ENCODE peak calls at places on chromosomes 16 and 17, in nine cellular contexts. One of them, this sample, is unnamed.

GRCh38 chr17:41631890-41632269 is 7.5 kb upstream of the KRT17 start:
- DNase-seq in sciatic nerve: no peak
- DNase-seq in activated CD4-positive, alpha-beta T cell treated with anti-CD3 and anti-CD28 coated beads, Interleukin-2, amount 10 ng/mL, durations not matched to agents 7 days and 5 days: no peak
- DNase-seq in left lobe of liver: no peak
- DNase-seq in GF-D8: no peak
- DNase-seq in stimulated activated CD8-positive, alpha-beta memory T cell treated with anti-CD3 and anti-CD28 coated beads, Interleukin-7, amount 100 ng/mL, for 24 hours: no peak
- DNase-seq in HFFc6: no peak
- DNase-seq in brain microvascular endothelial cell: no peak
- DNase-seq in stimulated activated CD4-positive, alpha-beta T cell treated with anti-CD3 and anti-CD28 coated beads, TNF-alpha, amount 100 ng/mL, for 48 hours: no peak
- DNase-seq in this sample: no peak

GRCh38 chr16:55559233-55559632 is 7.3 kb upstream of the CAPNS2 start:
- DNase-seq in GF-D8: no peak
- DNase-seq in stimulated activated CD4-positive, alpha-beta T cell treated with anti-CD3 and anti-CD28 coated beads, TNF-alpha, amount 100 ng/mL, for 48 hours: no peak
- DNase-seq in sciatic nerve: no peak
- DNase-seq in HFFc6: peak
- DNase-seq in brain microvascular endothelial cell: no peak
- DNase-seq in left lobe of liver: no peak
- DNase-seq in activated CD4-positive, alpha-beta T cell treated with anti-CD3 and anti-CD28 coated beads, Interleukin-2, amount 10 ng/mL, durations not matched to agents 7 days and 5 days: no peak
- DNase-seq in stimulated activated CD8-positive, alpha-beta memory T cell treated with anti-CD3 and anti-CD28 coated beads, Interleukin-7, amount 100 ng/mL, for 24 hours: no peak
- DNase-seq in this sample: no peak

GRCh38 chr17:76166168-76166567 is 25.1 kb upstream of the FOXJ1 start:
- DNase-seq in left lobe of liver: no peak
- DNase-seq in stimulated activated CD4-positive, alpha-beta T cell treated with anti-CD3 and anti-CD28 coated beads, TNF-alpha, amount 100 ng/mL, for 48 hours: peak
- DNase-seq in stimulated activated CD8-positive, alpha-beta memory T cell treated with anti-CD3 and anti-CD28 coated beads, Interleukin-7, amount 100 ng/mL, for 24 hours: no peak
- DNase-seq in brain microvascular endothelial cell: no peak
- DNase-seq in sciatic nerve: no peak
- DNase-seq in activated CD4-positive, alpha-beta T cell treated with anti-CD3 and anti-CD28 coated beads, Interleukin-2, amount 10 ng/mL, durations not matched to agents 7 days and 5 days: no peak
- DNase-seq in GF-D8: no peak
- DNase-seq in HFFc6: no peak
- DNase-seq in this sample: no peak

GRCh38 chr17:15185625-15185991 is 79.5 kb downstream of the PMP22 start:
- DNase-seq in stimulated activated CD4-positive, alpha-beta T cell treated with anti-CD3 and anti-CD28 coated beads, TNF-alpha, amount 100 ng/mL, for 48 hours: no peak
- DNase-seq in sciatic nerve: no peak
- DNase-seq in brain microvascular endothelial cell: peak
- DNase-seq in GF-D8: peak
- DNase-seq in left lobe of liver: no peak
- DNase-seq in HFFc6: peak
- DNase-seq in activated CD4-positive, alpha-beta T cell treated with anti-CD3 and anti-CD28 coated beads, Interleukin-2, amount 10 ng/mL, durations not matched to agents 7 days and 5 days: no peak
- DNase-seq in stimulated activated CD8-positive, alpha-beta memory T cell treated with anti-CD3 and anti-CD28 coated beads, Interleukin-7, amount 100 ng/mL, for 24 hours: no peak
- DNase-seq in this sample: no peak

GRCh38 chr16:12406840-12407690 is 396.6 kb downstream of the CPPED1 start:
- DNase-seq in sciatic nerve: no peak
- DNase-seq in HFFc6: peak
- DNase-seq in activated CD4-positive, alpha-beta T cell treated with anti-CD3 and anti-CD28 coated beads, Interleukin-2, amount 10 ng/mL, durations not matched to agents 7 days and 5 days: no peak
- DNase-seq in GF-D8: no peak
- DNase-seq in stimulated activated CD4-positive, alpha-beta T cell treated with anti-CD3 and anti-CD28 coated beads, TNF-alpha, amount 100 ng/mL, for 48 hours: no peak
- DNase-seq in left lobe of liver: no peak
- DNase-seq in brain microvascular endothelial cell: no peak
- DNase-seq in stimulated activated CD8-positive, alpha-beta memory T cell treated with anti-CD3 and anti-CD28 coated beads, Interleukin-7, amount 100 ng/mL, for 24 hours: no peak
- DNase-seq in this sample: no peak

GRCh38 chr16:10972956-10973464 is 28.6 kb downstream of the CLEC16A start:
- DNase-seq in stimulated activated CD8-positive, alpha-beta memory T cell treated with anti-CD3 and anti-CD28 coated beads, Interleukin-7, amount 100 ng/mL, for 24 hours: no peak
- DNase-seq in sciatic nerve: no peak
- DNase-seq in brain microvascular endothelial cell: no peak
- DNase-seq in GF-D8: no peak
- DNase-seq in activated CD4-positive, alpha-beta T cell treated with anti-CD3 and anti-CD28 coated beads, Interleukin-2, amount 10 ng/mL, durations not matched to agents 7 days and 5 days: no peak
- DNase-seq in stimulated activated CD4-positive, alpha-beta T cell treated with anti-CD3 and anti-CD28 coated beads, TNF-alpha, amount 100 ng/mL, for 48 hours: no peak
- DNase-seq in HFFc6: no peak
- DNase-seq in left lobe of liver: no peak
- DNase-seq in this sample: no peak

GRCh38 chr16:3413730-3414379 is 12.8 kb downstream of the ZNF174 start:
- DNase-seq in left lobe of liver: no peak
- DNase-seq in stimulated activated CD8-positive, alpha-beta memory T cell treated with anti-CD3 and anti-CD28 coated beads, Interleukin-7, amount 100 ng/mL, for 24 hours: no peak
- DNase-seq in stimulated activated CD4-positive, alpha-beta T cell treated with anti-CD3 and anti-CD28 coated beads, TNF-alpha, amount 100 ng/mL, for 48 hours: no peak
- DNase-seq in HFFc6: no peak
- DNase-seq in GF-D8: no peak
- DNase-seq in sciatic nerve: no peak
- DNase-seq in brain microvascular endothelial cell: no peak
- DNase-seq in activated CD4-positive, alpha-beta T cell treated with anti-CD3 and anti-CD28 coated beads, Interleukin-2, amount 10 ng/mL, durations not matched to agents 7 days and 5 days: no peak
- DNase-seq in this sample: no peak

GRCh38 chr16:88039591-88039990 is 88.4 kb downstream of the BANP start:
- DNase-seq in sciatic nerve: no peak
- DNase-seq in stimulated activated CD8-positive, alpha-beta memory T cell treated with anti-CD3 and anti-CD28 coated beads, Interleukin-7, amount 100 ng/mL, for 24 hours: no peak
- DNase-seq in brain microvascular endothelial cell: no peak
- DNase-seq in activated CD4-positive, alpha-beta T cell treated with anti-CD3 and anti-CD28 coated beads, Interleukin-2, amount 10 ng/mL, durations not matched to agents 7 days and 5 days: no peak
- DNase-seq in stimulated activated CD4-positive, alpha-beta T cell treated with anti-CD3 and anti-CD28 coated beads, TNF-alpha, amount 100 ng/mL, for 48 hours: no peak
- DNase-seq in HFFc6: no peak
- DNase-seq in GF-D8: no peak
- DNase-seq in left lobe of liver: no peak
- DNase-seq in this sample: no peak

GRCh38 chr16:11233727-11234376 is 22.2 kb downstream of the SOCS1 start:
- DNase-seq in stimulated activated CD4-positive, alpha-beta T cell treated with anti-CD3 and anti-CD28 coated beads, TNF-alpha, amount 100 ng/mL, for 48 hours: peak
- DNase-seq in HFFc6: no peak
- DNase-seq in stimulated activated CD8-positive, alpha-beta memory T cell treated with anti-CD3 and anti-CD28 coated beads, Interleukin-7, amount 100 ng/mL, for 24 hours: no peak
- DNase-seq in brain microvascular endothelial cell: no peak
- DNase-seq in activated CD4-positive, alpha-beta T cell treated with anti-CD3 and anti-CD28 coated beads, Interleukin-2, amount 10 ng/mL, durations not matched to agents 7 days and 5 days: peak
- DNase-seq in left lobe of liver: no peak
- DNase-seq in GF-D8: peak
- DNase-seq in sciatic nerve: no peak
- DNase-seq in this sample: no peak

GRCh38 chr16:15690296-15690695 is 40.3 kb downstream of the NDE1 start:
- DNase-seq in sciatic nerve: no peak
- DNase-seq in activated CD4-positive, alpha-beta T cell treated with anti-CD3 and anti-CD28 coated beads, Interleukin-2, amount 10 ng/mL, durations not matched to agents 7 days and 5 days: no peak
- DNase-seq in GF-D8: no peak
- DNase-seq in stimulated activated CD8-positive, alpha-beta memory T cell treated with anti-CD3 and anti-CD28 coated beads, Interleukin-7, amount 100 ng/mL, for 24 hours: no peak
- DNase-seq in HFFc6: peak
- DNase-seq in brain microvascular endothelial cell: peak
- DNase-seq in left lobe of liver: no peak
- DNase-seq in stimulated activated CD4-positive, alpha-beta T cell treated with anti-CD3 and anti-CD28 coated beads, TNF-alpha, amount 100 ng/mL, for 48 hours: no peak
- DNase-seq in this sample: no peak

GRCh38 chr17:20080513-20080912 is 71.4 kb downstream of the SPECC1 start:
- DNase-seq in brain microvascular endothelial cell: no peak
- DNase-seq in stimulated activated CD8-positive, alpha-beta memory T cell treated with anti-CD3 and anti-CD28 coated beads, Interleukin-7, amount 100 ng/mL, for 24 hours: no peak
- DNase-seq in sciatic nerve: no peak
- DNase-seq in activated CD4-positive, alpha-beta T cell treated with anti-CD3 and anti-CD28 coated beads, Interleukin-2, amount 10 ng/mL, durations not matched to agents 7 days and 5 days: no peak
- DNase-seq in GF-D8: no peak
- DNase-seq in stimulated activated CD4-positive, alpha-beta T cell treated with anti-CD3 and anti-CD28 coated beads, TNF-alpha, amount 100 ng/mL, for 48 hours: no peak
- DNase-seq in left lobe of liver: no peak
- DNase-seq in HFFc6: no peak
- DNase-seq in this sample: no peak

GRCh38 chr16:14310519-14310991 is 239.4 kb downstream of the MRTFB start:
- DNase-seq in HFFc6: no peak
- DNase-seq in brain microvascular endothelial cell: no peak
- DNase-seq in activated CD4-positive, alpha-beta T cell treated with anti-CD3 and anti-CD28 coated beads, Interleukin-2, amount 10 ng/mL, durations not matched to agents 7 days and 5 days: no peak
- DNase-seq in sciatic nerve: no peak
- DNase-seq in GF-D8: peak
- DNase-seq in stimulated activated CD4-positive, alpha-beta T cell treated with anti-CD3 and anti-CD28 coated beads, TNF-alpha, amount 100 ng/mL, for 48 hours: no peak
- DNase-seq in left lobe of liver: no peak
- DNase-seq in stimulated activated CD8-positive, alpha-beta memory T cell treated with anti-CD3 and anti-CD28 coated beads, Interleukin-7, amount 100 ng/mL, for 24 hours: no peak
- DNase-seq in this sample: no peak

GRCh38 chr16:85485379-85485778 is 127.7 kb upstream of the GSE1 start:
- DNase-seq in sciatic nerve: no peak
- DNase-seq in stimulated activated CD8-positive, alpha-beta memory T cell treated with anti-CD3 and anti-CD28 coated beads, Interleukin-7, amount 100 ng/mL, for 24 hours: no peak
- DNase-seq in GF-D8: no peak
- DNase-seq in activated CD4-positive, alpha-beta T cell treated with anti-CD3 and anti-CD28 coated beads, Interleukin-2, amount 10 ng/mL, durations not matched to agents 7 days and 5 days: no peak
- DNase-seq in stimulated activated CD4-positive, alpha-beta T cell treated with anti-CD3 and anti-CD28 coated beads, TNF-alpha, amount 100 ng/mL, for 48 hours: no peak
- DNase-seq in left lobe of liver: no peak
- DNase-seq in HFFc6: no peak
- DNase-seq in brain microvascular endothelial cell: no peak
- DNase-seq in this sample: no peak

This sample was measured in epithelial cell of prostate.